ENCODE peak calls at places on chromosome 11, in eight cellular contexts. X, J, I, V, K, C, O and Y are unnamed samples.

GRCh38 chr11:30326114-30326783 is 3.3 kb downstream of the ARL14EP start:
- DNase-seq in X (no peak), J (peak; percentile 8), I (no peak), V (no peak), K (no peak), C (no peak), O (no peak), Y (no peak)

GRCh38 chr11:61147271-61147670 is 14.0 kb downstream of the VPS37C start:
- DNase-seq in X (no peak), J (no peak), I (no peak), V (no peak), K (no peak), C (no peak), O (no peak), Y (no peak)

GRCh38 chr11:86916330-86916729 is 38.9 kb downstream of the FZD4 start:
- DNase-seq in X (no peak), J (no peak), I (no peak), V (no peak), K (peak; percentile 10), C (no peak), O (no peak), Y (no peak)

GRCh38 chr11:126608626-126609010 is 253.1 kb downstream of the ST3GAL4 start:
- DNase-seq in X (no peak), J (no peak), I (no peak), V (no peak), K (no peak), C (peak; percentile 9), O (no peak), Y (no peak)

GRCh38 chr11:134439181-134439580 is 27.1 kb upstream of the B3GAT1 start:
- DNase-seq in X (no peak), J (no peak), I (no peak), V (no peak), K (no peak), C (no peak), O (peak; percentile 19), Y (no peak)

GRCh38 chr11:83070044-83070877 is 1.4 kb downstream of the RAB30 start:
- DNase-seq in X (no peak), J (no peak), I (peak; percentile 80), V (no peak), K (no peak), C (no peak), O (no peak), Y (no peak)

GRCh38 chr11:3983101-3983500 is 111.5 kb upstream of the RRM1 start:
- DNase-seq in X (no peak), J (no peak), I (no peak), V (no peak), K (no peak), C (no peak), O (no peak), Y (no peak)

GRCh38 chr11:96680515-96680914 is 290.7 kb downstream of the JRKL start:
- DNase-seq in X (no peak), J (no peak), I (no peak), V (no peak), K (no peak), C (no peak), O (no peak), Y (no peak)

GRCh38 chr11:32034149-32034548 is 56.7 kb upstream of the RCN1 start:
- DNase-seq in X (no peak), J (no peak), I (no peak), V (no peak), K (no peak), C (no peak), O (no peak), Y (no peak)

DNA sequence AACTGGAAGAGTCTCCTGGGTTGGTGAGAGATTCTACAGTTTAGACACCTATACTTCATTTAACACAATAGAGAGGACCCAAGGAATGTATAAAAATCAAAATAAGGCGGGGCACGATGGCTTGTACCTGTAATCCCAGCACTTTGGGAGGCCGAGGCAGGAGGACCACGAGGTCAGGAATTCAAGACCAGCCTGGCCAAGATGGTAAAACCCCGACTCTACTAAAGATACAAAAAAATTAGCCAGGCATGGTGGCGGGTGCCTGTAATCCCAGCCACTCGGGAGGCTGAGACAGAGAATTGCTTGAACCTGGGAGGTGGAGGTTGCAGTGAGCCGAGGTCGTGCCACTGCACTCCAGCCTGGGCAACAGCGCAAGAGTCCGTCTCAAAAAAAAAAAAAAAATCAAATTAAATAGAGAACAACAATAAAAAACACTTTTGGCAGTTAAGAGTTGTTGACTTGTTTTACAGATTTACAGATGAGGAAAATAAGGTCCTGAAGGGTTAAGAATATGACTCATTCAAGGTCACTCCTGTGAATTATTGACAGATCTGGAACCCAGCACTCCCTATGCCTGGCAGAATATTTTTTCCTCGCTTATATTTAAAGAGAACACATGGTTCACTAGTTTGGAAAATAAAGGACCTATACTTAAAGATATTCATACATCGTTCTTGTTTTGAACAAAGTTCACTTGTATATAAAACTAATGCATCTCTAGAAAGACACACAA is 5.2 kb downstream of the LGR4 start:
- DNase-seq in X (no peak), J (no peak), I (no peak), V (no peak), K (no peak), C (no peak), O (no peak), Y (no peak)
- H3K4me1 ChIP-seq in X (peaks cover 32% of the 10 kb centered on the region), J (peaks cover 63% of the 10 kb centered on the region), I (peaks cover 59% of the 10 kb centered on the region), V (peaks cover 9% of the 10 kb centered on the region), K (peaks cover 20% of the 10 kb centered on the region), C (peaks cover 80% of the 10 kb centered on the region), O (peaks cover 39% of the 10 kb centered on the region), Y (peaks cover 92% of the 10 kb centered on the region)

GRCh38 chr11:118530180-118530682 is 761 bp upstream of the TMEM25 start:
- DNase-seq in X (peak; percentile 37), J (no peak), I (no peak), V (no peak), K (no peak), C (no peak), O (peak; percentile 60), Y (no peak)
- TF ChIP-seq POLR2AphosphoS5 in X (no peak), J (peak; percentile 8), I (no peak), V (no peak), K (no peak), C (no peak), O (no peak), Y (no peak)

GRCh38 chr11:12678092-12678491 is 3.9 kb downstream of the TEAD1 start:
- DNase-seq in X (no peak), J (no peak), I (no peak), V (no peak), K (no peak), C (no peak), O (no peak), Y (no peak)

GRCh38 chr11:12679471-12679870 is 5.2 kb downstream of the TEAD1 start:
- DNase-seq in X (no peak), J (no peak), I (no peak), V (no peak), K (no peak), C (no peak), O (no peak), Y (no peak)

GRCh38 chr11:12677131-12677530 is 2.9 kb downstream of the TEAD1 start:
- DNase-seq in X (no peak), J (peak; percentile 57), I (no peak), V (no peak), K (no peak), C (no peak), O (peak; percentile 39), Y (no peak)

GRCh38 chr11:12680246-12680939 is 6.2 kb downstream of the TEAD1 start:
- DNase-seq in X (peak; percentile 88), J (peak; percentile 75), I (peak; percentile 97), V (peak; percentile 87), K (no peak), C (peak; percentile 91), O (peak; percentile 91), Y (no peak)

DNA sequence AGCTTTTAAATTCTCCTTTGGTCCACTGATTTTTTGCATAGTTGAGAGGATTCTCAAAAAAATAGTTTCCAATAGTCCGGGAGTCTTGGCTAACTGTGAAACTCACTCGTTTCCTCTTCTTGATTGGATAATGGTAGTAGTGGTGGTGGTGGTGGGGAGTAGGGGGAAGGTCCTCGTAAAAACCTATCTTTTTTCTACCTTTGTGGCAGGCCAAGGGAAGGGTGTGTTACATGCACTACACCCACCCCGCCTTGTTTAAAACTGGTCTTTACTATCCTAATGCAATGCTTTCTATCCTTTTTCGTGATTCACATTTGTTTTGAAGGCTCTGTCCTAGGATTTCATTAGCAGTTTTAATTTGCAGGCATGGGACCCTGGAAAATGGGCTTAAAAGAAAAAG is 4.8 kb downstream of the TEAD1 start:
- DNase-seq in X (no peak), J (no peak), I (no peak), V (no peak), K (no peak), C (no peak), O (no peak), Y (no peak)
- H3K4me1 ChIP-seq in X (peaks cover 28% of the 10 kb centered on the region), J (peaks cover 43% of the 10 kb centered on the region), I (peaks cover 66% of the 10 kb centered on the region), V (peaks cover 17% of the 10 kb centered on the region), K (peaks cover 50% of the 10 kb centered on the region), C (peaks cover 43% of the 10 kb centered on the region), O (peaks cover 44% of the 10 kb centered on the region), Y (peaks cover 83% of the 10 kb centered on the region)

GRCh38 chr11:132771746-132772145 is 760.6 kb downstream of the OPCML start:
- DNase-seq in X (no peak), J (no peak), I (no peak), V (no peak), K (no peak), C (no peak), O (no peak), Y (peak; percentile 80)
- TF ChIP-seq POLR2AphosphoS5 in X (no peak), J (no peak), I (no peak), V (no peak), K (no peak), C (no peak), O (no peak), Y (no peak)

GRCh38 chr11:118618991-118619375 is 11.6 kb downstream of the PHLDB1 start:
- DNase-seq in X (no peak), J (no peak), I (no peak), V (no peak), K (no peak), C (peak; percentile 85), O (no peak), Y (no peak)
- H3K4me1 ChIP-seq in X (peaks cover 56% of the 10 kb centered on the region), J (peaks cover 62% of the 10 kb centered on the region), I (peaks cover 60% of the 10 kb centered on the region), V (peaks cover 91% of the 10 kb centered on the region), K (peaks cover 64% of the 10 kb centered on the region), C (peaks cover 71% of the 10 kb centered on the region), O (peaks cover 45% of the 10 kb centered on the region), Y (peaks cover 83% of the 10 kb centered on the region)